ENCODE peak calls at places on chromosomes 1 and 21, in eight cellular contexts. K is spleen, V is H1, U is IMR-90, S is sigmoid colon, Z is esophagus squamous epithelium, X is lower leg skin, A is GM12891. Q is an unnamed sample.

GRCh38 chr21:44996983-44997936 is 57.4 kb downstream of the SLX9 start:
- DNase-seq in Z (no peak), S (peak; percentile 64), X (no peak), A (no peak), K (peak; percentile 62), U (no peak), V (no peak), Q (no peak)

GRCh38 chr1:227903061-227903521 is 44.6 kb downstream of the WNT9A start:
- DNase-seq in K (peak; percentile 63), X (no peak), A (no peak), Z (no peak), V (no peak), U (no peak), S (no peak), Q (no peak)

GRCh38 chr1:218904401-218904800 is 269.3 kb upstream of the LYPLAL1 start:
- DNase-seq in K (no peak), S (no peak), A (no peak), U (no peak), X (no peak), Z (no peak), V (no peak), Q (no peak)

GRCh38 chr1:202085682-202086373 is 36.9 kb upstream of the GPR37L1 start:
- DNase-seq in X (no peak), K (no peak), A (no peak), Z (no peak), V (peak; percentile 56), U (peak; percentile 35), S (no peak), Q (no peak)

GRCh38 chr1:35707253-35708178 is 11.2 kb downstream of the C1orf216 start:
- DNase-seq in Z (no peak), X (no peak), U (no peak), A (peak; percentile 66), S (no peak), K (no peak), V (peak; percentile 79), Q (no peak)

GRCh38 chr1:234708700-234709395 is 98.9 kb upstream of the IRF2BP2 start:
- DNase-seq in Z (no peak), U (no peak), S (peak; percentile 30), X (no peak), K (no peak), V (no peak), A (no peak), Q (no peak)

GRCh38 chr1:40064797-40065492 is 24.4 kb downstream of the CAP1 start:
- DNase-seq in Z (no peak), V (no peak), U (no peak), K (no peak), X (no peak), S (no peak), A (peak; percentile 42), Q (no peak)

GRCh38 chr1:171794085-171794484 is 12.6 kb downstream of the METTL13 start:
- DNase-seq in Z (no peak), K (no peak), V (no peak), X (no peak), A (no peak), U (peak; percentile 85), S (no peak), Q (peak; percentile 50)

GRCh38 chr1:202434059-202434458 is 85.6 kb downstream of the PPP1R12B start:
- DNase-seq in X (no peak), V (no peak), K (no peak), U (no peak), Z (no peak), S (no peak), A (no peak), Q (no peak)

GRCh38 chr1:33443705-33444180 is 12.8 kb upstream of the PHC2 start:
- DNase-seq in S (peak; percentile 76), A (no peak), Z (no peak), V (no peak), X (no peak), U (no peak), K (no peak), Q (no peak)

GRCh38 chr1:36553591-36554417 is 71.1 kb upstream of the CSF3R start:
- DNase-seq in A (peak; percentile 64), X (peak; percentile 85), S (peak; percentile 57), V (peak; percentile 93), Z (no peak), K (peak; percentile 89), U (peak; percentile 25), Q (peak; percentile 61)

GRCh38 chr1:38576241-38576640 is 283.3 kb downstream of the RRAGC start:
- DNase-seq in A (no peak), U (no peak), V (no peak), X (peak; percentile 54), K (no peak), Z (no peak), S (peak; percentile 50), Q (no peak)

GRCh38 chr1:225780609-225781008 is 3.0 kb downstream of the SRP9 start:
- DNase-seq in K (no peak), U (no peak), X (no peak), V (no peak), Z (no peak), S (no peak), A (no peak), Q (no peak)

GRCh38 chr1:113677250-113678158 is 81.8 kb downstream of the PHTF1 start:
- DNase-seq in U (peak; percentile 63), X (no peak), Z (no peak), K (no peak), A (peak; percentile 15), S (no peak), V (no peak), Q (no peak)

GRCh38 chr1:169877800-169878491 is 15.8 kb downstream of the SCYL3 start:
- DNase-seq in S (no peak), U (peak; percentile 81), Z (no peak), A (no peak), X (no peak), V (no peak), K (no peak), Q (no peak)

GRCh38 chr1:199336745-199337640 is 690.5 kb upstream of the NR5A2 start:
- DNase-seq in V (peak; percentile 46), X (no peak), U (no peak), A (no peak), S (no peak), K (peak; percentile 62), Z (no peak), Q (no peak)

GRCh38 chr1:202237052-202237451 is 43.5 kb downstream of the LGR6 start:
- DNase-seq in U (peak; percentile 15), A (peak; percentile 60), K (peak; percentile 61), V (peak; percentile 86), Z (no peak), S (peak; percentile 43), X (peak; percentile 57), Q (peak; percentile 56)

GRCh38 chr1:12047120-12047876 is 15.8 kb upstream of the TNFRSF8 start:
- DNase-seq in X (no peak), K (no peak), V (no peak), S (no peak), A (no peak), U (peak; percentile 43), Z (no peak), Q (no peak)

GRCh38 chr21:37365657-37366487 is 701 bp upstream of the DYRK1A start:
- DNase-seq in Z (no peak), V (peak; percentile 86), K (peak; percentile 94), U (peak; percentile 45), A (no peak), S (peak; percentile 82), X (peak; percentile 93), Q (peak; percentile 57)

DNA sequence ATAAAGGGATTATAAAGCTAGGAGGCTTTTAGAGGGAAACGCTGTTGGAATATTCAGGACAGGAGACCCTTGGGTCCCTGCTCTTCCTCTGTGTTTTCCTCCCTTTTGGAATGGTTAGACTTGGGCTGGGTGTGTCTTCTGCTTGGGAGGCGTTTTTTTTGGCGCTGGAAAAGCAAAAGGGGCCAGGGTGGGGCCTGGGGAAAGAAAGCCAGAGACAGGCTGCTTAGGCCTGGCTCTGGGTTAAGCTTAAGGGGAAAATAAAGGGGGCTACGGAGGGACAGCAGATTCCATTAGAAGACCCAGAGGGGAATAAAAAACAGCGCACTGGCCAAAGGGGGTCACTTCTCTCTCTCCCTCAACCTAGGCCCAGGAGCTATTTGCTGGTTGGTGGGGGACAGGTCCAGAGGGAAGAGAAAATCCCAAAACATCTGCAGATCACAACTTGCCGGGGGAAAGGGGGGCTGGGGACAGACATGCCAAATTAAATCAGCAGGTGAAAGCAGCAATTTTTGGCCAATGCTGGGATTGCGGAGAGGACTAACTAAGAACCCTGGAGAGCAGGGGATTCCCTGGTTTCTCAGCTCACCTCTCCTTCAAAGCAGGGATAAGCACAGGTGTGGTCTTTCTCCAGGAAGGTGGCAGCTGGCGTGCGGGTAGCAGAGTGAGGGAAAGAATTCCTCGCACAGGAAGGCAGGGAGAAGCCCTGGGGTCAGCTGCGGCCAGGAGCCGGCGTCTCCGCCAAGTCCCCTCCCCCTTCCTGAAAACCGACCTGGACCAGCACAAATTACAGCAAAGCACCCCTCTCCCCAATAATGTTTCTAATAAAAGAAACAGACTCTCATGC is 82.2 kb upstream of the AK4 start:
- DNase-seq in U (no peak), V (peak; percentile 72), S (no peak), A (no peak), Z (no peak), K (peak; percentile 83), X (peak; percentile 90), Q (peak; percentile 24)
- TF ChIP-seq POLR2A in U (no peak), V (peak; percentile 77), S (no peak), A (no peak), Z (no peak), K (no peak), X (no peak), Q (no peak)

GRCh38 chr1:64875101-64875500 is 91.2 kb downstream of the JAK1 start:
- DNase-seq in Z (no peak), A (no peak), S (no peak), U (no peak), K (no peak), X (no peak), V (no peak), Q (no peak)

GRCh38 chr1:64874664-64875063 is 91.7 kb downstream of the JAK1 start:
- DNase-seq in X (no peak), S (no peak), V (no peak), U (no peak), K (no peak), Z (no peak), A (no peak), Q (no peak)

GRCh38 chr1:64873576-64873975 is 92.8 kb downstream of the JAK1 start:
- DNase-seq in K (no peak), X (no peak), V (no peak), S (no peak), A (no peak), U (no peak), Z (no peak), Q (no peak)

GRCh38 chr1:64867266-64867665 is 99.1 kb downstream of the JAK1 start:
- DNase-seq in U (peak; percentile 9), S (no peak), Z (no peak), X (no peak), A (no peak), K (no peak), V (no peak), Q (no peak)

GRCh38 chr1:64871256-64871655 is 95.1 kb downstream of the JAK1 start:
- DNase-seq in Z (no peak), U (no peak), A (no peak), X (no peak), K (no peak), S (no peak), V (no peak), Q (no peak)
- TF ChIP-seq POLR2A in Z (no peak), U (no peak), A (no peak), X (no peak), K (no peak), S (no peak), V (no peak), Q (no peak)

GRCh38 chr1:205339197-205339702 is 17.5 kb downstream of the KLHDC8A start:
- DNase-seq in A (no peak), Z (no peak), V (no peak), U (no peak), K (peak; percentile 41), S (no peak), X (no peak), Q (no peak)
- TF ChIP-seq POLR2A in A (no peak), Z (no peak), V (no peak), U (no peak), K (no peak), S (no peak), X (no peak), Q (no peak)

GRCh38 chr1:165697881-165698842 is at the start of gene ALDH9A1:
- DNase-seq in A (peak; percentile 67), S (peak; percentile 95), X (peak; percentile 97), V (peak; percentile 88), U (peak; percentile 76), Z (peak; percentile 35), K (peak; percentile 97), Q (peak; percentile 84)
- TF ChIP-seq POLR2A in A (peak; percentile 68), S (peak; percentile 78), X (peak; percentile 28), V (peak; percentile 81), U (peak; percentile 61), Z (no peak), K (peak; percentile 75), Q (peak; percentile 86)